ENCODE peak calls at places on chromosomes 4 and X, in eight cellular contexts. One of them, this sample, is unnamed.

GRCh38 chr4:26330186-26330787 is 9.5 kb downstream of the RBPJ start:
- DNase-seq in T follicular helper cell: no peak
- DNase-seq in astrocyte of the spinal cord: peak; percentile 79
- DNase-seq in Right ventricle myocardium superior: no peak
- DNase-seq in NCI-H1092 treated with DMSO at 0.1 percent for 48 hours: peak; percentile 71
- DNase-seq in naive thymus-derived CD4-positive, alpha-beta T cell: peak; percentile 19
- DNase-seq in stimulated activated CD8-positive, alpha-beta memory T cell treated with anti-CD3 and anti-CD28 coated beads, Interleukin-7, amount 100 ng/mL, for 1 hour: no peak
- DNase-seq in type B pancreatic cell: no peak
- DNase-seq in this sample: no peak

GRCh38 chrX:150627957-150628356 is 59.5 kb downstream of the MTM1 start:
- DNase-seq in astrocyte of the spinal cord: no peak
- DNase-seq in Right ventricle myocardium superior: no peak
- DNase-seq in NCI-H1092 treated with DMSO at 0.1 percent for 48 hours: no peak
- DNase-seq in naive thymus-derived CD4-positive, alpha-beta T cell: no peak
- DNase-seq in T follicular helper cell: no peak
- DNase-seq in type B pancreatic cell: no peak
- DNase-seq in stimulated activated CD8-positive, alpha-beta memory T cell treated with anti-CD3 and anti-CD28 coated beads, Interleukin-7, amount 100 ng/mL, for 1 hour: no peak
- DNase-seq in this sample: no peak

GRCh38 chr4:2931765-2932560 is 31.2 kb downstream of the NOP14 start:
- DNase-seq in type B pancreatic cell: no peak
- DNase-seq in NCI-H1092 treated with DMSO at 0.1 percent for 48 hours: no peak
- DNase-seq in astrocyte of the spinal cord: no peak
- DNase-seq in stimulated activated CD8-positive, alpha-beta memory T cell treated with anti-CD3 and anti-CD28 coated beads, Interleukin-7, amount 100 ng/mL, for 1 hour: no peak
- DNase-seq in naive thymus-derived CD4-positive, alpha-beta T cell: peak; percentile 52
- DNase-seq in T follicular helper cell: peak; percentile 30
- DNase-seq in Right ventricle myocardium superior: peak; percentile 88
- DNase-seq in this sample: no peak

GRCh38 chr4:173330590-173330989 is 3.6 kb downstream of the HMGB2 start:
- DNase-seq in astrocyte of the spinal cord: no peak
- DNase-seq in type B pancreatic cell: no peak
- DNase-seq in NCI-H1092 treated with DMSO at 0.1 percent for 48 hours: no peak
- DNase-seq in naive thymus-derived CD4-positive, alpha-beta T cell: no peak
- DNase-seq in Right ventricle myocardium superior: no peak
- DNase-seq in T follicular helper cell: no peak
- DNase-seq in stimulated activated CD8-positive, alpha-beta memory T cell treated with anti-CD3 and anti-CD28 coated beads, Interleukin-7, amount 100 ng/mL, for 1 hour: no peak
- DNase-seq in this sample: no peak

GRCh38 chr4:137307806-137308205 is 224.5 kb downstream of the PCDH18 start:
- DNase-seq in astrocyte of the spinal cord: peak; percentile 78
- DNase-seq in Right ventricle myocardium superior: peak; percentile 31
- DNase-seq in NCI-H1092 treated with DMSO at 0.1 percent for 48 hours: no peak
- DNase-seq in stimulated activated CD8-positive, alpha-beta memory T cell treated with anti-CD3 and anti-CD28 coated beads, Interleukin-7, amount 100 ng/mL, for 1 hour: no peak
- DNase-seq in type B pancreatic cell: no peak
- DNase-seq in naive thymus-derived CD4-positive, alpha-beta T cell: no peak
- DNase-seq in T follicular helper cell: no peak
- DNase-seq in this sample: no peak

GRCh38 chrX:56564182-56564885 is 907 bp downstream of the UBQLN2 start:
- DNase-seq in NCI-H1092 treated with DMSO at 0.1 percent for 48 hours: peak; percentile 66
- DNase-seq in astrocyte of the spinal cord: peak; percentile 39
- DNase-seq in stimulated activated CD8-positive, alpha-beta memory T cell treated with anti-CD3 and anti-CD28 coated beads, Interleukin-7, amount 100 ng/mL, for 1 hour: no peak
- DNase-seq in T follicular helper cell: no peak
- DNase-seq in type B pancreatic cell: no peak
- DNase-seq in Right ventricle myocardium superior: no peak
- DNase-seq in naive thymus-derived CD4-positive, alpha-beta T cell: peak; percentile 9
- DNase-seq in this sample: peak; percentile 27

GRCh38 chr4:158729716-158730559 is 6.7 kb upstream of the PPID start:
- DNase-seq in NCI-H1092 treated with DMSO at 0.1 percent for 48 hours: peak; percentile 49
- DNase-seq in T follicular helper cell: peak; percentile 9
- DNase-seq in Right ventricle myocardium superior: peak; percentile 67
- DNase-seq in type B pancreatic cell: no peak
- DNase-seq in naive thymus-derived CD4-positive, alpha-beta T cell: peak; percentile 29
- DNase-seq in astrocyte of the spinal cord: peak; percentile 73
- DNase-seq in stimulated activated CD8-positive, alpha-beta memory T cell treated with anti-CD3 and anti-CD28 coated beads, Interleukin-7, amount 100 ng/mL, for 1 hour: peak; percentile 26
- DNase-seq in this sample: peak; percentile 41

GRCh38 chrX:100673397-100673953 is 29.5 kb downstream of the SRPX2 start:
- DNase-seq in astrocyte of the spinal cord: peak; percentile 73
- DNase-seq in naive thymus-derived CD4-positive, alpha-beta T cell: no peak
- DNase-seq in NCI-H1092 treated with DMSO at 0.1 percent for 48 hours: no peak
- DNase-seq in Right ventricle myocardium superior: no peak
- DNase-seq in stimulated activated CD8-positive, alpha-beta memory T cell treated with anti-CD3 and anti-CD28 coated beads, Interleukin-7, amount 100 ng/mL, for 1 hour: no peak
- DNase-seq in T follicular helper cell: no peak
- DNase-seq in type B pancreatic cell: no peak
- DNase-seq in this sample: no peak

GRCh38 chr4:2250003-2250763 is 8.3 kb upstream of the HAUS3 start:
- DNase-seq in stimulated activated CD8-positive, alpha-beta memory T cell treated with anti-CD3 and anti-CD28 coated beads, Interleukin-7, amount 100 ng/mL, for 1 hour: no peak
- DNase-seq in T follicular helper cell: no peak
- DNase-seq in type B pancreatic cell: no peak
- DNase-seq in NCI-H1092 treated with DMSO at 0.1 percent for 48 hours: no peak
- DNase-seq in Right ventricle myocardium superior: no peak
- DNase-seq in astrocyte of the spinal cord: no peak
- DNase-seq in naive thymus-derived CD4-positive, alpha-beta T cell: no peak
- DNase-seq in this sample: no peak

GRCh38 chrX:56402207-56402606 is 161.2 kb upstream of the UBQLN2 start:
- DNase-seq in type B pancreatic cell: no peak
- DNase-seq in astrocyte of the spinal cord: no peak
- DNase-seq in naive thymus-derived CD4-positive, alpha-beta T cell: no peak
- DNase-seq in T follicular helper cell: no peak
- DNase-seq in Right ventricle myocardium superior: no peak
- DNase-seq in stimulated activated CD8-positive, alpha-beta memory T cell treated with anti-CD3 and anti-CD28 coated beads, Interleukin-7, amount 100 ng/mL, for 1 hour: no peak
- DNase-seq in NCI-H1092 treated with DMSO at 0.1 percent for 48 hours: no peak
- DNase-seq in this sample: no peak

GRCh38 chr4:109730294-109731051 is 603 bp upstream of the PLA2G12A start:
- DNase-seq in astrocyte of the spinal cord: peak; percentile 67
- DNase-seq in NCI-H1092 treated with DMSO at 0.1 percent for 48 hours: no peak
- DNase-seq in Right ventricle myocardium superior: peak; percentile 64
- DNase-seq in stimulated activated CD8-positive, alpha-beta memory T cell treated with anti-CD3 and anti-CD28 coated beads, Interleukin-7, amount 100 ng/mL, for 1 hour: no peak
- DNase-seq in type B pancreatic cell: peak; percentile 72
- DNase-seq in T follicular helper cell: no peak
- DNase-seq in naive thymus-derived CD4-positive, alpha-beta T cell: no peak
- DNase-seq in this sample: peak; percentile 29

GRCh38 chr4:80069837-80070788 is 2.9 kb downstream of the ANTXR2 start:
- DNase-seq in type B pancreatic cell: no peak
- DNase-seq in stimulated activated CD8-positive, alpha-beta memory T cell treated with anti-CD3 and anti-CD28 coated beads, Interleukin-7, amount 100 ng/mL, for 1 hour: no peak
- DNase-seq in NCI-H1092 treated with DMSO at 0.1 percent for 48 hours: no peak
- DNase-seq in naive thymus-derived CD4-positive, alpha-beta T cell: no peak
- DNase-seq in astrocyte of the spinal cord: peak; percentile 22
- DNase-seq in T follicular helper cell: no peak
- DNase-seq in Right ventricle myocardium superior: no peak
- DNase-seq in this sample: no peak

GRCh38 chr4:40458683-40459082 is 123.5 kb downstream of the CHRNA9 start:
- DNase-seq in Right ventricle myocardium superior: no peak
- DNase-seq in NCI-H1092 treated with DMSO at 0.1 percent for 48 hours: no peak
- DNase-seq in stimulated activated CD8-positive, alpha-beta memory T cell treated with anti-CD3 and anti-CD28 coated beads, Interleukin-7, amount 100 ng/mL, for 1 hour: no peak
- DNase-seq in astrocyte of the spinal cord: no peak
- DNase-seq in T follicular helper cell: no peak
- DNase-seq in type B pancreatic cell: no peak
- DNase-seq in naive thymus-derived CD4-positive, alpha-beta T cell: no peak
- DNase-seq in this sample: no peak

GRCh38 chr4:95059630-95060029 is 301.9 kb downstream of the BMPR1B start:
- DNase-seq in naive thymus-derived CD4-positive, alpha-beta T cell: no peak
- DNase-seq in Right ventricle myocardium superior: no peak
- DNase-seq in T follicular helper cell: no peak
- DNase-seq in astrocyte of the spinal cord: peak; percentile 69
- DNase-seq in stimulated activated CD8-positive, alpha-beta memory T cell treated with anti-CD3 and anti-CD28 coated beads, Interleukin-7, amount 100 ng/mL, for 1 hour: no peak
- DNase-seq in NCI-H1092 treated with DMSO at 0.1 percent for 48 hours: no peak
- DNase-seq in type B pancreatic cell: no peak
- DNase-seq in this sample: no peak

GRCh38 chr4:86359944-86360478 is at the start of gene MAPK10:
- DNase-seq in stimulated activated CD8-positive, alpha-beta memory T cell treated with anti-CD3 and anti-CD28 coated beads, Interleukin-7, amount 100 ng/mL, for 1 hour: peak; percentile 1
- DNase-seq in astrocyte of the spinal cord: peak; percentile 87
- DNase-seq in Right ventricle myocardium superior: peak; percentile 67
- DNase-seq in NCI-H1092 treated with DMSO at 0.1 percent for 48 hours: peak; percentile 94
- DNase-seq in type B pancreatic cell: peak; percentile 74
- DNase-seq in T follicular helper cell: peak; percentile 27
- DNase-seq in naive thymus-derived CD4-positive, alpha-beta T cell: peak; percentile 43
- DNase-seq in this sample: peak; percentile 90

GRCh38 chr4:146407669-146408084 is 114.1 kb downstream of the SLC10A7 start:
- DNase-seq in astrocyte of the spinal cord: peak; percentile 35
- DNase-seq in T follicular helper cell: no peak
- DNase-seq in Right ventricle myocardium superior: no peak
- DNase-seq in naive thymus-derived CD4-positive, alpha-beta T cell: no peak
- DNase-seq in type B pancreatic cell: no peak
- DNase-seq in NCI-H1092 treated with DMSO at 0.1 percent for 48 hours: no peak
- DNase-seq in stimulated activated CD8-positive, alpha-beta memory T cell treated with anti-CD3 and anti-CD28 coated beads, Interleukin-7, amount 100 ng/mL, for 1 hour: no peak
- DNase-seq in this sample: no peak

GRCh38 chr4:83618431-83618830 is 82.5 kb downstream of the GPAT3 start:
- DNase-seq in type B pancreatic cell: no peak
- DNase-seq in NCI-H1092 treated with DMSO at 0.1 percent for 48 hours: no peak
- DNase-seq in stimulated activated CD8-positive, alpha-beta memory T cell treated with anti-CD3 and anti-CD28 coated beads, Interleukin-7, amount 100 ng/mL, for 1 hour: no peak
- DNase-seq in T follicular helper cell: no peak
- DNase-seq in naive thymus-derived CD4-positive, alpha-beta T cell: no peak
- DNase-seq in astrocyte of the spinal cord: peak; percentile 58
- DNase-seq in Right ventricle myocardium superior: no peak
- DNase-seq in this sample: no peak

GRCh38 chrX:10756365-10756915 is 136.1 kb upstream of the MID1 start:
- DNase-seq in NCI-H1092 treated with DMSO at 0.1 percent for 48 hours: no peak
- DNase-seq in stimulated activated CD8-positive, alpha-beta memory T cell treated with anti-CD3 and anti-CD28 coated beads, Interleukin-7, amount 100 ng/mL, for 1 hour: no peak
- DNase-seq in Right ventricle myocardium superior: no peak
- DNase-seq in naive thymus-derived CD4-positive, alpha-beta T cell: no peak
- DNase-seq in T follicular helper cell: no peak
- DNase-seq in type B pancreatic cell: no peak
- DNase-seq in astrocyte of the spinal cord: peak; percentile 79
- DNase-seq in this sample: no peak

GRCh38 chr4:22574880-22575279 is 59.0 kb upstream of the ADGRA3 start:
- DNase-seq in type B pancreatic cell: no peak
- DNase-seq in naive thymus-derived CD4-positive, alpha-beta T cell: no peak
- DNase-seq in stimulated activated CD8-positive, alpha-beta memory T cell treated with anti-CD3 and anti-CD28 coated beads, Interleukin-7, amount 100 ng/mL, for 1 hour: no peak
- DNase-seq in NCI-H1092 treated with DMSO at 0.1 percent for 48 hours: no peak
- DNase-seq in T follicular helper cell: no peak
- DNase-seq in Right ventricle myocardium superior: no peak
- DNase-seq in astrocyte of the spinal cord: no peak
- DNase-seq in this sample: no peak

GRCh38 chr4:150986085-150986484 is 29.0 kb downstream of the LRBA start:
- DNase-seq in type B pancreatic cell: no peak
- DNase-seq in T follicular helper cell: no peak
- DNase-seq in NCI-H1092 treated with DMSO at 0.1 percent for 48 hours: no peak
- DNase-seq in naive thymus-derived CD4-positive, alpha-beta T cell: no peak
- DNase-seq in stimulated activated CD8-positive, alpha-beta memory T cell treated with anti-CD3 and anti-CD28 coated beads, Interleukin-7, amount 100 ng/mL, for 1 hour: no peak
- DNase-seq in Right ventricle myocardium superior: no peak
- DNase-seq in astrocyte of the spinal cord: no peak
- DNase-seq in this sample: no peak

GRCh38 chr4:55080174-55080865 is 45.1 kb downstream of the KDR start:
- DNase-seq in type B pancreatic cell: no peak
- DNase-seq in naive thymus-derived CD4-positive, alpha-beta T cell: no peak
- DNase-seq in stimulated activated CD8-positive, alpha-beta memory T cell treated with anti-CD3 and anti-CD28 coated beads, Interleukin-7, amount 100 ng/mL, for 1 hour: no peak
- DNase-seq in NCI-H1092 treated with DMSO at 0.1 percent for 48 hours: no peak
- DNase-seq in astrocyte of the spinal cord: peak; percentile 15
- DNase-seq in Right ventricle myocardium superior: no peak
- DNase-seq in T follicular helper cell: no peak
- DNase-seq in this sample: no peak

GRCh38 chr4:98446499-98447375 is 185.6 kb downstream of the RAP1GDS1 start:
- DNase-seq in naive thymus-derived CD4-positive, alpha-beta T cell: no peak
- DNase-seq in stimulated activated CD8-positive, alpha-beta memory T cell treated with anti-CD3 and anti-CD28 coated beads, Interleukin-7, amount 100 ng/mL, for 1 hour: no peak
- DNase-seq in type B pancreatic cell: no peak
- DNase-seq in Right ventricle myocardium superior: no peak
- DNase-seq in T follicular helper cell: peak; percentile 20
- DNase-seq in NCI-H1092 treated with DMSO at 0.1 percent for 48 hours: no peak
- DNase-seq in astrocyte of the spinal cord: peak; percentile 92
- DNase-seq in this sample: no peak

GRCh38 chrX:115337735-115338134 is 48.2 kb downstream of the LUZP4 start:
- DNase-seq in naive thymus-derived CD4-positive, alpha-beta T cell: no peak
- DNase-seq in stimulated activated CD8-positive, alpha-beta memory T cell treated with anti-CD3 and anti-CD28 coated beads, Interleukin-7, amount 100 ng/mL, for 1 hour: no peak
- DNase-seq in Right ventricle myocardium superior: no peak
- DNase-seq in NCI-H1092 treated with DMSO at 0.1 percent for 48 hours: no peak
- DNase-seq in T follicular helper cell: no peak
- DNase-seq in astrocyte of the spinal cord: peak; percentile 55
- DNase-seq in type B pancreatic cell: no peak
- DNase-seq in this sample: no peak

GRCh38 chr4:168604496-168605373 is 107.9 kb downstream of the PALLD start:
- DNase-seq in T follicular helper cell: no peak
- DNase-seq in NCI-H1092 treated with DMSO at 0.1 percent for 48 hours: no peak
- DNase-seq in stimulated activated CD8-positive, alpha-beta memory T cell treated with anti-CD3 and anti-CD28 coated beads, Interleukin-7, amount 100 ng/mL, for 1 hour: no peak
- DNase-seq in naive thymus-derived CD4-positive, alpha-beta T cell: no peak
- DNase-seq in type B pancreatic cell: no peak
- DNase-seq in astrocyte of the spinal cord: peak; percentile 90
- DNase-seq in Right ventricle myocardium superior: no peak
- DNase-seq in this sample: peak; percentile 8

GRCh38 chr4:56215901-56216300 is 171.4 kb downstream of the AASDH start:
- DNase-seq in T follicular helper cell: no peak
- DNase-seq in NCI-H1092 treated with DMSO at 0.1 percent for 48 hours: no peak
- DNase-seq in stimulated activated CD8-positive, alpha-beta memory T cell treated with anti-CD3 and anti-CD28 coated beads, Interleukin-7, amount 100 ng/mL, for 1 hour: no peak
- DNase-seq in Right ventricle myocardium superior: no peak
- DNase-seq in naive thymus-derived CD4-positive, alpha-beta T cell: no peak
- DNase-seq in astrocyte of the spinal cord: peak; percentile 70
- DNase-seq in type B pancreatic cell: no peak
- DNase-seq in this sample: no peak

GRCh38 chr4:25863347-25863784 is 578 bp upstream of the SEL1L3 start:
- DNase-seq in astrocyte of the spinal cord: no peak
- DNase-seq in Right ventricle myocardium superior: no peak
- DNase-seq in NCI-H1092 treated with DMSO at 0.1 percent for 48 hours: peak; percentile 39
- DNase-seq in naive thymus-derived CD4-positive, alpha-beta T cell: no peak
- DNase-seq in type B pancreatic cell: no peak
- DNase-seq in stimulated activated CD8-positive, alpha-beta memory T cell treated with anti-CD3 and anti-CD28 coated beads, Interleukin-7, amount 100 ng/mL, for 1 hour: no peak
- DNase-seq in T follicular helper cell: no peak
- DNase-seq in this sample: no peak

GRCh38 chr4:109833756-109834155 is 6.0 kb downstream of the RRH start:
- DNase-seq in astrocyte of the spinal cord: no peak
- DNase-seq in type B pancreatic cell: no peak
- DNase-seq in Right ventricle myocardium superior: no peak
- DNase-seq in T follicular helper cell: no peak
- DNase-seq in naive thymus-derived CD4-positive, alpha-beta T cell: no peak
- DNase-seq in stimulated activated CD8-positive, alpha-beta memory T cell treated with anti-CD3 and anti-CD28 coated beads, Interleukin-7, amount 100 ng/mL, for 1 hour: no peak
- DNase-seq in NCI-H1092 treated with DMSO at 0.1 percent for 48 hours: no peak
- DNase-seq in this sample: no peak

GRCh38 chr4:32519060-32519459 is 1798.9 kb downstream of the PCDH7 start:
- DNase-seq in stimulated activated CD8-positive, alpha-beta memory T cell treated with anti-CD3 and anti-CD28 coated beads, Interleukin-7, amount 100 ng/mL, for 1 hour: no peak
- DNase-seq in astrocyte of the spinal cord: peak; percentile 29
- DNase-seq in naive thymus-derived CD4-positive, alpha-beta T cell: no peak
- DNase-seq in T follicular helper cell: no peak
- DNase-seq in Right ventricle myocardium superior: no peak
- DNase-seq in type B pancreatic cell: no peak
- DNase-seq in NCI-H1092 treated with DMSO at 0.1 percent for 48 hours: peak; percentile 9
- DNase-seq in this sample: no peak

GRCh38 chr4:7120341-7120740 is 52.5 kb upstream of the GRPEL1 start:
- DNase-seq in naive thymus-derived CD4-positive, alpha-beta T cell: no peak
- DNase-seq in stimulated activated CD8-positive, alpha-beta memory T cell treated with anti-CD3 and anti-CD28 coated beads, Interleukin-7, amount 100 ng/mL, for 1 hour: no peak
- DNase-seq in type B pancreatic cell: no peak
- DNase-seq in NCI-H1092 treated with DMSO at 0.1 percent for 48 hours: no peak
- DNase-seq in Right ventricle myocardium superior: no peak
- DNase-seq in astrocyte of the spinal cord: peak; percentile 8
- DNase-seq in T follicular helper cell: no peak
- DNase-seq in this sample: no peak

GRCh38 chr4:123397276-123398150 is 918 bp downstream of the SPRY1 start:
- DNase-seq in stimulated activated CD8-positive, alpha-beta memory T cell treated with anti-CD3 and anti-CD28 coated beads, Interleukin-7, amount 100 ng/mL, for 1 hour: peak; percentile 2
- DNase-seq in NCI-H1092 treated with DMSO at 0.1 percent for 48 hours: peak; percentile 73
- DNase-seq in T follicular helper cell: peak; percentile 30
- DNase-seq in astrocyte of the spinal cord: no peak
- DNase-seq in naive thymus-derived CD4-positive, alpha-beta T cell: peak; percentile 21
- DNase-seq in type B pancreatic cell: peak; percentile 71
- DNase-seq in Right ventricle myocardium superior: peak; percentile 69
- DNase-seq in this sample: no peak

GRCh38 chr4:79050521-79050880 is 111.3 kb upstream of the PAQR3 start:
- DNase-seq in stimulated activated CD8-positive, alpha-beta memory T cell treated with anti-CD3 and anti-CD28 coated beads, Interleukin-7, amount 100 ng/mL, for 1 hour: no peak
- DNase-seq in T follicular helper cell: no peak
- DNase-seq in NCI-H1092 treated with DMSO at 0.1 percent for 48 hours: peak; percentile 96
- DNase-seq in naive thymus-derived CD4-positive, alpha-beta T cell: no peak
- DNase-seq in astrocyte of the spinal cord: peak; percentile 9
- DNase-seq in type B pancreatic cell: no peak
- DNase-seq in Right ventricle myocardium superior: no peak
- DNase-seq in this sample: no peak

GRCh38 chrX:1147641-1148515 is 64.6 kb downstream of the CRLF2 start:
- DNase-seq in T follicular helper cell: no peak
- DNase-seq in Right ventricle myocardium superior: no peak
- DNase-seq in stimulated activated CD8-positive, alpha-beta memory T cell treated with anti-CD3 and anti-CD28 coated beads, Interleukin-7, amount 100 ng/mL, for 1 hour: no peak
- DNase-seq in NCI-H1092 treated with DMSO at 0.1 percent for 48 hours: no peak
- DNase-seq in type B pancreatic cell: peak; percentile 50
- DNase-seq in astrocyte of the spinal cord: no peak
- DNase-seq in naive thymus-derived CD4-positive, alpha-beta T cell: no peak
- DNase-seq in this sample: no peak

GRCh38 chr4:3680656-3681055 is 85.5 kb upstream of the ADRA2C start:
- DNase-seq in T follicular helper cell: no peak
- DNase-seq in Right ventricle myocardium superior: no peak
- DNase-seq in naive thymus-derived CD4-positive, alpha-beta T cell: no peak
- DNase-seq in astrocyte of the spinal cord: no peak
- DNase-seq in type B pancreatic cell: no peak
- DNase-seq in stimulated activated CD8-positive, alpha-beta memory T cell treated with anti-CD3 and anti-CD28 coated beads, Interleukin-7, amount 100 ng/mL, for 1 hour: no peak
- DNase-seq in NCI-H1092 treated with DMSO at 0.1 percent for 48 hours: no peak
- DNase-seq in this sample: no peak

GRCh38 chrX:9461087-9461486 is 3.8 kb upstream of the TBL1X start:
- DNase-seq in T follicular helper cell: no peak
- DNase-seq in naive thymus-derived CD4-positive, alpha-beta T cell: no peak
- DNase-seq in Right ventricle myocardium superior: no peak
- DNase-seq in stimulated activated CD8-positive, alpha-beta memory T cell treated with anti-CD3 and anti-CD28 coated beads, Interleukin-7, amount 100 ng/mL, for 1 hour: no peak
- DNase-seq in NCI-H1092 treated with DMSO at 0.1 percent for 48 hours: no peak
- DNase-seq in astrocyte of the spinal cord: no peak
- DNase-seq in type B pancreatic cell: no peak
- DNase-seq in this sample: no peak

This sample was measured in occipital lobe.